ENCODE peak calls at places on chromosomes 7 and 10, in four cellular contexts. X, A, M and D are unnamed samples.

GRCh38 chr10:86374664-86375063 is 8.1 kb upstream of the GRID1 start:
- DNase-seq in X (no peak), M (no peak), A (no peak), D (no peak)

GRCh38 chr7:50832744-50833143 is 50.0 kb upstream of the GRB10 start:
- DNase-seq in X (peak; percentile 71), A (no peak), M (no peak), D (peak; percentile 18)

GRCh38 chr7:114466911-114467310 is 52.3 kb downstream of the FOXP2 start:
- DNase-seq in M (no peak), X (no peak), A (no peak), D (no peak)

GRCh38 chr10:24843256-24843655 is 109.2 kb downstream of the PRTFDC1 start:
- DNase-seq in M (no peak), X (peak; percentile 58), A (no peak), D (no peak)

GRCh38 chr7:122688385-122688998 is 10.4 kb downstream of the RNF133 start:
- DNase-seq in A (no peak), M (no peak), X (peak; percentile 3), D (no peak)

GRCh38 chr7:54906963-54907362 is 111.9 kb upstream of the EGFR start:
- DNase-seq in M (no peak), X (peak; percentile 54), A (no peak), D (no peak)

GRCh38 chr10:97689637-97690036 is 2.6 kb upstream of the AVPI1 start:
- DNase-seq in A (no peak), X (peak; percentile 99), M (no peak), D (peak; percentile 88)

GRCh38 chr10:59976909-59977308 is 70.6 kb upstream of the CCDC6 start:
- DNase-seq in M (no peak), X (no peak), A (no peak), D (no peak)

GRCh38 chr10:110006358-110007170 is 1.2 kb upstream of the ADD3 start:
- DNase-seq in M (peak; percentile 3), X (peak; percentile 24), A (no peak), D (peak; percentile 57)

GRCh38 chr7:151341357-151342101 is at the start of gene NUB1:
- DNase-seq in M (peak; percentile 82), X (peak; percentile 61), A (peak; percentile 91), D (peak; percentile 82)

GRCh38 chr10:70274643-70275042 is 9.2 kb downstream of the NPFFR1 start:
- DNase-seq in A (no peak), X (peak; percentile 54), M (no peak), D (no peak)

GRCh38 chr10:7192831-7193348 is 217.9 kb downstream of the SFMBT2 start:
- DNase-seq in A (no peak), X (no peak), M (peak; percentile 43), D (no peak)

GRCh38 chr10:17685227-17685840 is 41.4 kb downstream of the STAM start:
- DNase-seq in M (peak; percentile 16), X (no peak), A (peak; percentile 80), D (no peak)

GRCh38 chr10:114346176-114347031 is 57.9 kb downstream of the AFAP1L2 start:
- DNase-seq in X (no peak), M (no peak), A (peak; percentile 34), D (no peak)

GRCh38 chr7:140342732-140343514 is 55.4 kb downstream of the SLC37A3 start:
- DNase-seq in M (no peak), X (peak; percentile 17), A (peak; percentile 53), D (no peak)

GRCh38 chr10:34780818-34781380 is 34.2 kb downstream of the PARD3 start:
- DNase-seq in X (peak; percentile 62), A (peak; percentile 42), M (no peak), D (no peak)

GRCh38 chr7:92695308-92696261 is 105.4 kb upstream of the FAM133B start:
- DNase-seq in M (no peak), X (peak; percentile 93), A (no peak), D (no peak)

GRCh38 chr10:119221201-119221600 is 13.8 kb downstream of the GRK5 start:
- DNase-seq in A (no peak), X (peak; percentile 91), M (no peak), D (no peak)

GRCh38 chr7:101924171-101924570 is 106.7 kb downstream of the CUX1 start:
- DNase-seq in A (no peak), M (no peak), X (peak; percentile 48), D (peak; percentile 22)

GRCh38 chr7:121307021-121307575 is 21.7 kb upstream of the WNT16 start:
- DNase-seq in A (no peak), X (no peak), M (no peak), D (no peak)

GRCh38 chr7:131231381-131232220 is 96.1 kb upstream of the MKLN1 start:
- DNase-seq in X (peak; percentile 69), A (peak; percentile 84), M (peak; percentile 69), D (no peak)

GRCh38 chr7:47714669-47715607 is 133.0 kb upstream of the TNS3 start:
- DNase-seq in A (peak; percentile 79), M (no peak), X (no peak), D (no peak)

GRCh38 chr10:33388805-33389204 is 54.3 kb upstream of the NRP1 start:
- DNase-seq in A (no peak), X (no peak), M (no peak), D (no peak)